ENCODE peak calls at places on chromosome 10, in four cellular contexts. Y, H, T and X are unnamed samples.
A peak's percentile ranks its signal among the peaks of the same experiment; 100 is the strongest.

GRCh38 chr10:841535-841934 is 90.0 kb downstream of the LARP4B start:
- DNase-seq in T (no peak), Y (no peak), H (no peak), X (no peak)

GRCh38 chr10:12631787-12632562 is 282.6 kb downstream of the CAMK1D start:
- DNase-seq in T (no peak), Y (peak; percentile 85), H (no peak), X (no peak)

GRCh38 chr10:22372922-22373321 is 27.6 kb downstream of the SPAG6 start:
- DNase-seq in H (no peak), Y (no peak), T (no peak), X (no peak)

GRCh38 chr10:101337836-101338235 is 16.1 kb upstream of the BTRC start:
- DNase-seq in Y (no peak), H (no peak), T (no peak), X (no peak)

GRCh38 chr10:71241114-71241898 is 28.9 kb downstream of the UNC5B start:
- DNase-seq in T (no peak), Y (no peak), H (peak; percentile 50), X (peak; percentile 86)

GRCh38 chr10:96309631-96310358 is 5.6 kb downstream of the DNTT start:
- DNase-seq in H (no peak), Y (no peak), T (no peak), X (no peak)

GRCh38 chr10:71644307-71645180 is 75.0 kb downstream of the C10orf105 start:
- DNase-seq in T (no peak), H (no peak), Y (no peak), X (no peak)

GRCh38 chr10:90075995-90076394 is 374.6 kb downstream of the KIF20B start:
- DNase-seq in T (no peak), Y (no peak), H (no peak), X (no peak)

GRCh38 chr10:97879241-97879640 is 29.6 kb downstream of the GOLGA7B start:
- DNase-seq in T (no peak), H (no peak), Y (no peak), X (no peak)